ENCODE peak calls at places on chromosomes 5 and 9, in four cellular contexts. One of them, this sample, is unnamed.

GRCh38 chr5:137693951-137694721 is 41.8 kb downstream of the KLHL3 start:
- DNase-seq in left ventricle myocardium inferior: no peak
- DNase-seq in BJ: no peak
- DNase-seq in RWPE2: no peak
- DNase-seq in this sample: no peak

GRCh38 chr9:125432715-125433385 is 171.2 kb downstream of the GAPVD1 start:
- DNase-seq in left ventricle myocardium inferior: no peak
- DNase-seq in BJ: no peak
- DNase-seq in RWPE2: no peak
- DNase-seq in this sample: no peak

GRCh38 chr5:155905359-155905758 is 421.6 kb upstream of the SGCD start:
- DNase-seq in left ventricle myocardium inferior: no peak
- DNase-seq in BJ: peak; percentile 45
- DNase-seq in RWPE2: no peak
- DNase-seq in this sample: no peak

GRCh38 chr5:39569857-39570256 is 145.1 kb upstream of the DAB2 start:
- DNase-seq in left ventricle myocardium inferior: no peak
- DNase-seq in BJ: no peak
- DNase-seq in RWPE2: no peak
- DNase-seq in this sample: no peak

GRCh38 chr5:36664762-36665161 is 58.4 kb downstream of the SLC1A3 start:
- DNase-seq in left ventricle myocardium inferior: no peak
- DNase-seq in BJ: no peak
- DNase-seq in RWPE2: no peak
- DNase-seq in this sample: no peak

GRCh38 chr5:177524539-177524900 is 7.8 kb upstream of the DDX41 start:
- DNase-seq in left ventricle myocardium inferior: peak; percentile 8
- DNase-seq in BJ: no peak
- DNase-seq in RWPE2: no peak
- DNase-seq in this sample: no peak

GRCh38 chr9:89740722-89741121 is 135.9 kb downstream of the GADD45G start:
- DNase-seq in left ventricle myocardium inferior: no peak
- DNase-seq in BJ: no peak
- DNase-seq in RWPE2: no peak
- DNase-seq in this sample: peak; percentile 39

GRCh38 chr5:174755103-174755502 is 30.7 kb downstream of the MSX2 start:
- DNase-seq in left ventricle myocardium inferior: no peak
- DNase-seq in BJ: no peak
- DNase-seq in RWPE2: no peak
- DNase-seq in this sample: no peak

GRCh38 chr5:107869459-107870115 is 198.8 kb upstream of the EFNA5 start:
- DNase-seq in left ventricle myocardium inferior: no peak
- DNase-seq in BJ: peak; percentile 51
- DNase-seq in RWPE2: no peak
- DNase-seq in this sample: no peak

GRCh38 chr9:137241490-137242328 is 622 bp downstream of the TUBB4B start:
- DNase-seq in left ventricle myocardium inferior: peak; percentile 72
- DNase-seq in BJ: no peak
- DNase-seq in RWPE2: no peak
- DNase-seq in this sample: no peak

GRCh38 chr9:137614631-137615386 is 4.0 kb upstream of the EHMT1 start:
- DNase-seq in left ventricle myocardium inferior: no peak
- DNase-seq in BJ: no peak
- DNase-seq in RWPE2: no peak
- DNase-seq in this sample: no peak

GRCh38 chr9:2523601-2524000 is 98.0 kb upstream of the VLDLR start:
- DNase-seq in left ventricle myocardium inferior: no peak
- DNase-seq in BJ: no peak
- DNase-seq in RWPE2: no peak
- DNase-seq in this sample: no peak

GRCh38 chr5:32710859-32711692 is at the start of gene NPR3:
- DNase-seq in left ventricle myocardium inferior: peak; percentile 26
- DNase-seq in BJ: no peak
- DNase-seq in RWPE2: no peak
- DNase-seq in this sample: no peak

GRCh38 chr9:69877852-69878507 is 57.4 kb downstream of the CFAP95 start:
- DNase-seq in left ventricle myocardium inferior: no peak
- DNase-seq in BJ: no peak
- DNase-seq in RWPE2: no peak
- DNase-seq in this sample: no peak

GRCh38 chr9:136545966-136546696 is at the start of gene NOTCH1:
- DNase-seq in left ventricle myocardium inferior: peak; percentile 94
- DNase-seq in BJ: peak; percentile 49
- DNase-seq in RWPE2: peak; percentile 92
- DNase-seq in this sample: peak; percentile 98

DNA sequence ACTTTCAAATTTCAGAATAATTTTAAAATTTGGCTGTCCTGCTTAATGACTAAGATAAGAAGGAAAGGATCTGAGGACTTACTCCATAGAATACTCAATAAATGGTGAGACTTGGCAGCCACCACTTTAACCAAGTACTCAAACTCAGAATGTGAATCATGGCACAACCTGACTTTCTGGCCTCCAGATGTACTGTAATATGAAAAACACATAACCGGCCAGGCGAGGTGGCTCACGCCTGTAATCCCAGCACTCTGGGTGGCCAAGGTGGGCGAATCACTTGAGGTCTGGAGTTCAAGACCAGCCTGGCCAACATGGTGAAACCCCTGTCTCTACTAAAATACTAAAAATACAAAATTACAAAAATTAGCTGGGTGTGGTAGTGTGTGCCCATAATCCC is 10.0 kb upstream of the MARCHF6 start:
- DNase-seq in left ventricle myocardium inferior: no peak
- DNase-seq in BJ: no peak
- DNase-seq in RWPE2: no peak
- DNase-seq in this sample: no peak
- H3K4me3 ChIP-seq in left ventricle myocardium inferior: no peak overlapping the region
- H3K4me3 ChIP-seq in BJ: no peak overlapping the region
- H3K4me3 ChIP-seq in RWPE2: no peak overlapping the region
- H3K4me3 ChIP-seq in this sample: no peak overlapping the region

DNA sequence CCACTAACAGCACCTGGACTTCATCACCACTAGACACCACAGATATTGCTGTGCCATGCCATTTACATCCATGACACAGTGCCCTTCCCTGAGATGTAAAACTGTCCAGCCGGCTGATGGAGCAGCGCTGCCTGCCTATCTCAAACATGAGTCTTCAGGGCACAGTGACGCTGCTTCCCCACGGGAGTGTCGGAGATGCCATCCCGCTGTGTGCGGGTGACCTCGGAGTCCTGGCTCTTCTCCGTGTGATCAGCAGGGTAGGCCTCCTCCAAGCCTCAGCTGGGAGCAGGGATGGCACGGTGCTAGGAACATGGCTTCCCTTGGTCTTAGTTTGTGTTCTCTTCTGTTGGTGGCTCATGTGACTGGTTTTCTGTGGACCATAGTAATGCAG is 130.3 kb upstream of the FAM120A start:
- DNase-seq in left ventricle myocardium inferior: no peak
- DNase-seq in BJ: no peak
- DNase-seq in RWPE2: peak; percentile 48
- DNase-seq in this sample: no peak
- H3K36me3 ChIP-seq in left ventricle myocardium inferior: peaks cover 17% of the 10 kb centered on the region
- H3K36me3 ChIP-seq in BJ: no peaks in the 10 kb centered on the region
- H3K36me3 ChIP-seq in RWPE2: no peaks in the 10 kb centered on the region
- H3K36me3 ChIP-seq in this sample: no peaks in the 10 kb centered on the region

DNA sequence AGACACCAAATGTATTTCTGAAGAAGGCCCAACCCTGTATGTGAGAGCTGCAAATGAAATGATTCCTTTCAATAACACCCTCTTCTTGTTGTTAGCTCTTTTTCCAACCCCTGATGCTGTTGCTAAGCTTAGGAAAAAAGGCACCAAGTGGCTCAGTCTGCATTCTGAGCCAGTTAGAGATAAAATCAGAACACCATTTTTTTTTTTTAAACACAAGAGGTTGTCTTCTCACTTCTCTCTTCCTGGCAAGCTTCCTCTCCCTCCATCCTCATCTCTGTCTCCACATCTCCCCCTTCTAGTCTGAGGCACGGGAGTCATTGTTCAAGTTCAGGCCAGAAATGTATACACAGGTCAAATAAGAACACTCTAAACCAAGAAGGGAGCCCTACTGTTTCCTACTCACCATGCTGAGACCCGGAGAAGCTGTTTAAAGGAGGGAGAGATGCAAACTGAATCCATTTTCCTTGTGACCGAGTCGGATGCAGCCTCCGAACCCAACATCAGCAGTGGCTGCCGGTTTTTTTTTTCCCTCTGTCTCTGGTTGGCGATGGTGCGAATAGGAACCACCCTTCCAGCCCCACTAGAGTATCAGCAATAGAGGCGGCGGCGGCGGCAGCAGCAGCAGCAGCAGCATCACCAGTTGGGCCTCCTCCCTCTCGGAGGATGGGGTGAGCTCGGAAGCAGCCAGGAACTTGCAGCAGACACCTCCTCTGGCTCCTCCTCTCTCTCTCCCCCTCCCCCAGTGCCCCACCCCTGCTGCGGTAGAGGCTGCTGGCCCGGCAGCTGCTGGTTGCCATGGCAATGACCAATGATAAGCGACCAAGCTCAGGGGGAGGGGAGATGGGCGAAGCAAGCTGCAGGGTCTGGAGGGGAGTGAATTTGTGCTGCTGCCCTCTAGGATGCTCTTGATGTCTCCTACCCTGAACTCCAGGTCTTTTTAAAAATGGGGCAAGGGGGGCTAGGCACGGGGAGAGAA is at the start of gene JAKMIP2:
- DNase-seq in left ventricle myocardium inferior: peak; percentile 65
- DNase-seq in BJ: no peak
- DNase-seq in RWPE2: no peak
- DNase-seq in this sample: peak; percentile 79
- H3K4me3 ChIP-seq in left ventricle myocardium inferior: peak within 1 kb of the TSS; percentile 46
- H3K4me3 ChIP-seq in BJ: no peak within 1 kb of the TSS
- H3K4me3 ChIP-seq in RWPE2: no peak within 1 kb of the TSS
- H3K4me3 ChIP-seq in this sample: peak within 1 kb of the TSS; percentile 17

DNA sequence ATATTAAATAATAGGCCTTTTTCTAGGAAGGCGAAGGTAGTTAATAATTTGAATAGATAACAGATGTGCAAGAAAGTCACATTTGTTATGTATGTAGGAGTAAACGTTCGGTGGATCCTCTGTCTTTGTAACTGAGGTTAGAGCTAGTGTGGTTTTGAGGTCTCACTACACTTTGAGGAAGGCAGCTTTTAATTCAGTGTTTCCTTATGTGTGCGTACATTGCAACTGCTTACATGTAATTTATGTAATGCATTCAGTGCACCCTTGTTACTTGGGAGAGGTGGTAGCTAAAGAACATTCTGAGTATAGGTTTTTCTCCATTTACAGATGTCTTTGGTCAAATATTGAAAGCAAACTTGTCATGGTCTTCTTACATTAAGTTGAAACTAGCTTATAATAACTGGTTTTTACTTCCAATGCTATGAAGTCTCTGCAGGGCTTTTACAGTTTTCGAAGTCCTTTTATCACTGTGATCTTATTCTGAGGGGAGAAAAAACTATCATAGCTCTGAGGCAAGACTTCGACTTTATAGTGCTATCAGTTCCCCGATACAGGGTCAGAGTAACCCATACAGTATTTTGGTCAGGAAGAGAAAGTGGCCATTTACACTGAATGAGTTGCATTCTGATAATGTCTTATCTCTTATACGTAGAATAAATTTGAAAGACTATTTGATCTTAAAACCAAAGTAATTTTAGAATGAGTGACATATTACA is 45.7 kb downstream of the TGFBR1 start:
- DNase-seq in left ventricle myocardium inferior: no peak
- DNase-seq in BJ: no peak
- DNase-seq in RWPE2: no peak
- DNase-seq in this sample: no peak
- H3K36me3 ChIP-seq in left ventricle myocardium inferior: peaks cover 54% of the 10 kb centered on the region
- H3K36me3 ChIP-seq in BJ: peaks cover 12% of the 10 kb centered on the region
- H3K36me3 ChIP-seq in RWPE2: peaks cover 43% of the 10 kb centered on the region
- H3K36me3 ChIP-seq in this sample: peaks cover 3% of the 10 kb centered on the region

DNA sequence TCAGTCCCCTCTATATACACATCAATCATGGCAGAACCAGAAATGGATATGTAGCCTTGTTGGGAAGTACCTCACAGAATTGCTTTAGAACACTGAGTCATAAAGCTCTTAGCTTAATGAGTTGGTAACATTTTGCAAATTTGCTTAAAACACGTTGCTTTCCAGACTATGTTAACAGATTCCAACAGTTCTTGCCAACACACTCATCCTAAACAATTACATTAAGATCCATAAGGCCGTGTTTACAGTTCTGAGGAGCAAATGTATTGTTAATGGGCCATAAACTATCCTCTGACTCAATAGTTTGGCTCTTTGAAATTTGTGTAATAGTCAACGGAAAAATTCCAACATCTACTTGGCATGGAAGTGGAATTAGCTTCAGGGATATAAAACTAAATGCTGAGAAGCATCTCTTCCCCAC is 291.7 kb downstream of the COX7C start:
- DNase-seq in left ventricle myocardium inferior: no peak
- DNase-seq in BJ: peak; percentile 75
- DNase-seq in RWPE2: no peak
- DNase-seq in this sample: no peak
- H3K4me3 ChIP-seq in left ventricle myocardium inferior: no peak overlapping the region
- H3K4me3 ChIP-seq in BJ: no peak overlapping the region
- H3K4me3 ChIP-seq in RWPE2: no peak overlapping the region
- H3K4me3 ChIP-seq in this sample: no peak overlapping the region

DNA sequence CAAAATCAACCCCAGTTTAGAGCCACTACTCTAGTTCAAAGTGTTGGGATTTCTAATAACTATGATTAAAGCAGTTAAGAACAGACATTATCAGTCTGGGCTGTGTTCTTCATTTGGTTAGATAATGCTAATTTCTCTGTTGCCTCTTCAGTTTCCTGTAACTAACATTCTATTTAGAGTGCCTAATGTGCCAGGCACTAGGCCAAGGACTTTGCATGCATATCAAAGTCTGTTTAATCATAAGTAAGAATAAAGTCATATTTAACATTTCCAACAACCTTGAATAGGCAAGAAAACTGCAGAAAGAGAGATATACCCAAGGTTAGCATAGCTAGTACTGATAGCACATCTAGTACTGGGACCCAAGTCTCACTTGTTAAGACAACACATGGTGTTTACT is 68.5 kb downstream of the TNPO1 start:
- DNase-seq in left ventricle myocardium inferior: no peak
- DNase-seq in BJ: no peak
- DNase-seq in RWPE2: no peak
- DNase-seq in this sample: no peak
- H3K36me3 ChIP-seq in left ventricle myocardium inferior: peaks cover 100% of the 10 kb centered on the region
- H3K36me3 ChIP-seq in BJ: peaks cover 14% of the 10 kb centered on the region
- H3K36me3 ChIP-seq in RWPE2: peaks cover 97% of the 10 kb centered on the region
- H3K36me3 ChIP-seq in this sample: peaks cover 10% of the 10 kb centered on the region

DNA sequence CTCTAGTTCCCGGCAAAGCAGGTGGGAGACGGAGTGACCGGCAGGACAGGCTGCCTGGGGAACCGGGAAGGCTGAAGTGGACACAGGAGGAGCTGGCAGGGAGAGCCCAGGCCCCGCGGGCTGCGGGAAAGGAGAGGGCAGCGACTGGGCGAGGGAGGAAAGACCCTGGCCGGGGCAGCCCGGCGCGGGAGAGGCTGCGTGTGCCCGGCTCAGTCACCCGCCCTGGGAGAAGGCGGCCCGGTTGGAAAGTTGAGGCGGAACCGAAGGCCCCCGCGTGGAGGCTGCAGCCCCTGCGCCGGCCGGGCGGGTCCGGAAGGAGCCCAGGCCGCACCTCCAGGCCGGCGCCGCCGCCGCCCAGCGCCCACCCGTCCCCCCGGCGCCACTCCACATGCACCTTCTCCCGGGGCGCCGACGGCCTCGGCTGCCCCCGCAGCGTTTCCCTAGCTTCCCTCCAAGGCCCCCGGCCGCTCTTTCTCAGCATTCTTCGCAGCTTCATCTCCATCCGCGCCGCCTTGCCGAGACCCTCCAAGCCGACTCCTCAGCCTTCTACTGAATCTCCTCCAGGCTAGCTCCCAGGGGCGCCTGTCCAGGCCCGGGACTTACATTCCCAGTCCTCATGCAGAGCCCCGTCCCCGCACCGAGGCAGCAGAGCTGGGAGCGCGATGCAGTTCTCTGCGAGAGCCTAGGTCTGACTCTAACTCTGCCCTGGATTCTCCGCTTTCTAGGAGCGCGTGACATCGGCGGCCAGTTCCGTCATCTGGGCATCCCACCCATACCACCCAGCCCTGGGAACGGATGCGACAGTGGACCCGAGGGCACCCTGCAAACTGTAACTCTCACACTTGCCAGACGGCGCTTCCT is 152.0 kb downstream of the ERCC6L2 start:
- DNase-seq in left ventricle myocardium inferior: peak; percentile 33
- DNase-seq in BJ: no peak
- DNase-seq in RWPE2: no peak
- DNase-seq in this sample: no peak
- H3K4me3 ChIP-seq in left ventricle myocardium inferior: peak overlapping the region; percentile 65
- H3K4me3 ChIP-seq in BJ: no peak overlapping the region
- H3K4me3 ChIP-seq in RWPE2: no peak overlapping the region
- H3K4me3 ChIP-seq in this sample: no peak overlapping the region